ENCODE peak calls at places on chromosomes 11 and 22, in five cellular contexts. P is CD4-positive, CD25-positive, alpha-beta regulatory T cell; J is left lung; Y is kidney; M is tibial nerve. X is an unnamed sample. For H3K36me3, the result is how much of the 10 kb centered on the place peaks cover.

GRCh38 chr11:117934526-117935307 is 5.5 kb upstream of the TMPRSS13 start:
- DNase-seq in P (no peak), M (no peak), Y (no peak), J (no peak), X (no peak)

GRCh38 chr11:73386026-73386425 is 9.8 kb downstream of the RELT start:
- DNase-seq in M (no peak), Y (no peak), J (peak), P (no peak), X (peak)

GRCh38 chr22:38873469-38874411 is 1.7 kb upstream of the CBX6 start:
- DNase-seq in J (no peak), Y (no peak), P (peak), M (no peak), X (no peak)

GRCh38 chr22:38987171-38987895 is 5.2 kb downstream of the APOBEC3B start:
- DNase-seq in J (no peak), Y (no peak), M (no peak), P (no peak), X (no peak)

GRCh38 chr11:116829525-116830183 is at the start of gene APOC3:
- DNase-seq in Y (no peak), M (no peak), J (no peak), P (no peak), X (no peak)

GRCh38 chr11:37109205-37109585 is 511.2 kb upstream of the RAG2 start:
- DNase-seq in Y (no peak), J (no peak), M (no peak), P (no peak), X (no peak)

GRCh38 chr11:132944557-132944920 is 587.8 kb downstream of the OPCML start:
- DNase-seq in M (no peak), P (no peak), J (no peak), Y (no peak), X (no peak)

GRCh38 chr22:44882226-44882905 is 127.4 kb downstream of the PHF21B start:
- DNase-seq in P (no peak), J (peak), Y (peak), M (no peak), X (no peak)

GRCh38 chr22:41557401-41558240 is 3.2 kb upstream of the CSDC2 start:
- DNase-seq in J (no peak), Y (peak), M (peak), P (no peak), X (no peak)

GRCh38 chr11:67664213-67664585 is 10.2 kb downstream of the ALDH3B2 start:
- DNase-seq in J (no peak), P (no peak), M (no peak), Y (no peak), X (no peak)

GRCh38 chr22:29801153-29801552 is 34.0 kb downstream of the UQCR10 start:
- DNase-seq in P (no peak), Y (no peak), J (no peak), M (no peak), X (no peak)

GRCh38 chr11:18064035-18064434 is 18.0 kb upstream of the TPH1 start:
- DNase-seq in P (no peak), J (no peak), M (no peak), Y (no peak), X (no peak)

GRCh38 chr11:8253566-8253965 is 10.1 kb downstream of the LMO1 start:
- DNase-seq in J (no peak), P (no peak), M (no peak), Y (no peak), X (no peak)

GRCh38 chr22:17966403-17966717 is 58.0 kb downstream of the MICAL3 start:
- DNase-seq in M (no peak), Y (peak), P (no peak), J (no peak), X (no peak)

GRCh38 chr22:22825213-22825593 is 62.4 kb upstream of the IGLL5 start:
- DNase-seq in Y (no peak), M (no peak), J (no peak), P (no peak), X (peak)

GRCh38 chr11:71322192-71322735 is 69.9 kb upstream of the SHANK2 start:
- DNase-seq in J (no peak), M (no peak), Y (no peak), P (no peak), X (no peak)

GRCh38 chr11:68963779-68964178 is 17.0 kb downstream of the MRGPRD start:
- DNase-seq in J (no peak), Y (peak), P (no peak), M (no peak), X (no peak)

GRCh38 chr22:47540011-47540410 is 777.6 kb downstream of the TBC1D22A start:
- DNase-seq in J (no peak), M (no peak), Y (no peak), P (no peak), X (no peak)

GRCh38 chr11:121082670-121083069 is 18.4 kb upstream of the TECTA start:
- DNase-seq in M (no peak), J (no peak), Y (no peak), P (no peak), X (no peak)

GRCh38 chr11:101346591-101346990 is 217.0 kb upstream of the PGR start:
- DNase-seq in Y (no peak), M (no peak), P (no peak), J (no peak), X (no peak)

GRCh38 chr22:16933274-16933923 is 74.6 kb downstream of the GAB4 start:
- DNase-seq in P (no peak), Y (no peak), M (no peak), J (no peak), X (no peak)

GRCh38 chr11:119668685-119669084 is 60.3 kb downstream of the NECTIN1 start:
- DNase-seq in J (no peak), P (no peak), M (no peak), Y (no peak), X (no peak)

GRCh38 chr22:49306632-49306975 is 521.1 kb downstream of the BRD1 start:
- DNase-seq in Y (no peak), J (peak), P (no peak), M (no peak), X (no peak)

GRCh38 chr22:48477031-48477721 is 1350.5 kb downstream of the BRD1 start:
- DNase-seq in J (peak), P (no peak), M (peak), Y (peak), X (no peak)

GRCh38 chr11:130144721-130145327 is 14.8 kb upstream of the ST14 start:
- DNase-seq in J (no peak), P (no peak), Y (no peak), M (no peak), X (no peak)

GRCh38 chr11:130146797-130147196 is 12.8 kb upstream of the ST14 start:
- DNase-seq in J (no peak), Y (no peak), P (no peak), M (peak), X (peak)

GRCh38 chr11:130145328-130145812 is 14.2 kb upstream of the ST14 start:
- DNase-seq in J (no peak), M (no peak), P (no peak), Y (no peak), X (no peak)

GRCh38 chr11:130144129-130144528 is 15.5 kb upstream of the ST14 start:
- DNase-seq in M (no peak), J (no peak), Y (no peak), P (no peak), X (no peak)

DNA sequence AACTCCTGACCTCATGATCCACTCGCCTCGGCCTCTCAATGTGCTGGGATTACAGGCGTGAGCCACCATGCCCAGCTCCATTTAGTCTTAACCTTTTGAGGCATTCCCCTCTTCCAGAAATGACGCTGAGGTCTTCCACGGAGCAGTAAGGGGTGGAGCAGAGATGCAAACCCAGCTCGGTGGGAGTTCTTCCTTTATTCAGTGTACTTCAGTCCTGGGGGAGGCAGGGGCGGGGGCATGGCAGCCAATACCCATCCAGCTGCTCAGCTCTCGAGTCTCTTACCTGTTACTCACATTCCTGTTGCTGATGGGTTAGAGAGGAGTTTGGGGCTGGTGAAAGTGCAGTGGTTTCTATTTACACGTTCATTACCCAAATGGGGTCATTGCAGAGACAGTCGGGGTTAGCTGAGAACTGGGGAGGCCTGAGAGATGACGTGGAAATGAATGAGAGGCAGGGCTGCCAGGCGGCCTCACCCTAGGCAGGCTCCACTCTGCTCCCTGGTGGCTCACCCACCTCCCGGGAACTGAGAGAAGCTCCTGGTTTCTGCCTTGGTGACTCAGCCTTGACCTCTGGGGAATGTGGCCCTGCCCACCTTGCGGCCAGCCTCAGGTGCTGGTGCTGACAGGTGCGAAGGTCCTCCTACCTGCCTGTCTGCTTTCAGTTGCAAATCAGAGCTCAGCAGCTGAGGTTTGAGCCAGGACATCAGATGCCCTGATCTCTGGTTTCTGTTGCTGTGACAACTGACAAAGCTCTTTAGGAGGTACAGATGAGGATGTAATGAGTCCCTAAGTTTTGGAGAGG is 13.4 kb upstream of the ST14 start:
- DNase-seq in J (peak), Y (peak), P (no peak), M (no peak), X (no peak)
- H3K36me3 ChIP-seq in J (under half), Y (under half), P (under half), M (half or more), X (half or more)

GRCh38 chr11:984576-984975 is 51.9 kb downstream of the MUC6 start:
- DNase-seq in J (no peak), P (no peak), M (no peak), Y (no peak), X (no peak)

GRCh38 chr11:978781-979180 is 53.1 kb downstream of the AP2A2 start:
- DNase-seq in P (no peak), J (no peak), M (no peak), Y (no peak), X (no peak)

GRCh38 chr11:978073-978720 is 52.5 kb downstream of the AP2A2 start:
- DNase-seq in P (no peak), Y (no peak), M (no peak), J (no peak), X (no peak)

GRCh38 chr11:981764-982163 is 54.8 kb downstream of the MUC6 start:
- DNase-seq in P (no peak), Y (no peak), J (no peak), M (no peak), X (no peak)

DNA sequence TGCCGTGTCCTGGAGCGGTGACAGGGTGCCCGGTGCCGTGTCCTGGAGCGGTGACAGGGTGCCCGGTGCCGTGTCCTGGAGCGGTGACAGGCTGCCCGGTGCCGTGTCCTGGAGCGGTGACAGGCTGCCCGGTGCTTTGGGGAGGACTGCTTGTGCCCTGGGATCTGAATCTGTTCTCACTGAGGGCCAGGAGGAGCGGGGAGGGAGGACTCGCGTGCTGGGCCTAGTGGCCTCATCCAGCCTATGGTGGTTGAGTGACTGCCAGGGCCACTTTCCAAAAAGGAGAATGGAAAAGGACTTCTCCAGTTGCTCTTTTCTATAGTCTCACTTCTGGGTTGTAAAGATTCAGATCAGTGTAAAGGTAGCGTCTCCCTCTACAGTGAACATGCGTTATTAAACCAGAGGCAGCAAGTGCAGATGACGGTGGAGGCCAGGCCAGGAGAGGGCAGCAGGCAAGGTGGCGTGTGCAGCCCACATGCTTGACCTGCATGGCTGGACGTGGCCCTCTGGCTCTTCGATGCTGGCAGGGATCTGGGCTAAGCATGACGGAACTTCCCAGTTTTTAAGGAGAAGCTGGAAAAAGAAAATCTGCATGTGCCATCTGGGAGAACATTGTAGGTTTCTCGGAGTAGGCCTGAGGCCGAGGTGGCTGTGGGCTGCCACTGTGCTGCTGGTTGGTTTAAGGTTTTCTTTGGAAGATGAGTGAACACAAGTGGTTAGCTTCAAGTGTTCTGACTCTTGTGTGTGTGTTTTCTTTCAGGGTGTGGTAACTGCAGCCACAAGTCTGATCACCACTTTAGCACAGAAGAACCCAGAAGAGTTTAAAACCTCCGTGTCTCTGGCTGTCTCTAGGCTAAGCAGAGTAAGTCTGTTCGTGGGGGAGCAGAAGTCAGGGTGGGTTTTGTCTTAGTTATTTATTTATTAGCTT is 55.0 kb downstream of the AP2A2 start:
- DNase-seq in P (no peak), Y (no peak), J (no peak), M (no peak), X (no peak)
- H3K36me3 ChIP-seq in P (half or more), Y (under half), J (under half), M (half or more), X (under half)

GRCh38 chr11:65634440-65634839 is 3.5 kb upstream of the SIPA1 start:
- DNase-seq in J (no peak), P (no peak), Y (no peak), M (no peak), X (no peak)
- H3K36me3 ChIP-seq in J (under half), P (under half), Y (under half), M (half or more), X (half or more)

GRCh38 chr11:75570559-75571139 is 8.6 kb downstream of the SERPINH1 start:
- DNase-seq in M (no peak), P (no peak), J (peak), Y (no peak), X (no peak)

GRCh38 chr11:75567971-75568370 is 5.9 kb downstream of the SERPINH1 start:
- DNase-seq in M (no peak), J (peak), Y (no peak), P (no peak), X (no peak)

GRCh38 chr11:75566763-75567279 is 4.8 kb downstream of the SERPINH1 start:
- DNase-seq in Y (no peak), M (no peak), P (no peak), J (peak), X (no peak)

GRCh38 chr11:75565916-75566762 is 4.1 kb downstream of the SERPINH1 start:
- DNase-seq in J (peak), M (no peak), Y (no peak), P (no peak), X (no peak)

DNA sequence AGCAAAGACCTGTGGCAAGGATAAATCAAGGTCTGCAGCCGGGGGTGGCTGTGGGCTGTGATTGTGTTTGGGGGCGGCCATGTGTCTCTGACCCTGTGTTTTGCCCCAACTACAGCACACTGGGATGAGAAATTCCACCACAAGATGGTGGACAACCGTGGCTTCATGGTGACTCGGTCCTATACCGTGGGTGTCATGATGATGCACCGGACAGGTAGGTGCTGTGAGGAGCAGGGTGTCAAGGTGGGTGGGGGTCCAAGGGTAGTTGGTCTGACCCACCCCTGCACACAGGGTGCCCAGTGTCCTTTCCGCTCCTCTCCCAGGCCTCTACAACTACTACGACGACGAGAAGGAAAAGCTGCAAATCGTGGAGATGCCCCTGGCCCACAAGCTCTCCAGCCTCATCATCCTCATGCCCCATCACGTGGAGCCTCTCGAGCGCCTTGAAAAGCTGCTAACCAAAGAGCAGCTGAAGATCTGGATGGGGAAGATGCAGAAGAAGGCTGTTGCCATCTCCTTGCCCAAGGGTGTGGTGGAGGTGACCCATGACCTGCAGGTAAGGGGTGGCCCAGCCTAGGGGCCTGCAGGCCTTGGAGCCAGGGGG is 6.7 kb downstream of the SERPINH1 start:
- DNase-seq in J (peak), Y (no peak), M (no peak), P (no peak), X (no peak)
- H3K36me3 ChIP-seq in J (under half), Y (under half), M (half or more), P (under half), X (under half)